ENCODE peak calls at places on chromosomes 6 and 20, in four cellular contexts. F, S, J and P are unnamed samples.

GRCh38 chr6:115271434-115271833 is 789.3 kb downstream of the FRK start:
- DNase-seq in F (no peak), S (no peak), J (no peak), P (no peak)

GRCh38 chr6:128491643-128492206 is 28.7 kb downstream of the PTPRK start:
- DNase-seq in F (no peak), S (no peak), J (no peak), P (peak; percentile 37)

GRCh38 chr6:35924146-35924545 is 3.2 kb upstream of the SRPK1 start:
- DNase-seq in F (no peak), S (no peak), J (no peak), P (no peak)

GRCh38 chr6:106147476-106147875 is 61.3 kb downstream of the PRDM1 start:
- DNase-seq in F (no peak), S (no peak), J (no peak), P (no peak)

GRCh38 chr6:32439708-32440214 is at the start of gene HLA-DRA:
- DNase-seq in F (peak; percentile 57), S (peak; percentile 89), J (peak; percentile 85), P (peak; percentile 79)

GRCh38 chr6:118869894-118870665 is 23.9 kb upstream of the ASF1A start:
- DNase-seq in F (no peak), S (no peak), J (no peak), P (no peak)

GRCh38 chr20:30811896-30812671 is 445.4 kb upstream of the DEFB115 start:
- DNase-seq in F (peak; percentile 65), S (peak; percentile 27), J (no peak), P (peak; percentile 16)

GRCh38 chr20:25277051-25277801 is 29.3 kb downstream of the PYGB start:
- DNase-seq in F (no peak), S (no peak), J (no peak), P (no peak)

GRCh38 chr6:101853226-101853625 is 459.7 kb downstream of the GRIK2 start:
- DNase-seq in F (no peak), S (no peak), J (no peak), P (no peak)

GRCh38 chr6:137231156-137231555 is 12.0 kb upstream of the IFNGR1 start:
- DNase-seq in F (no peak), S (no peak), J (no peak), P (no peak)

GRCh38 chr6:137227872-137228302 is 8.7 kb upstream of the IFNGR1 start:
- DNase-seq in F (no peak), S (no peak), J (peak; percentile 43), P (no peak)

GRCh38 chr6:137226682-137227081 is 7.5 kb upstream of the IFNGR1 start:
- DNase-seq in F (no peak), S (no peak), J (no peak), P (no peak)

GRCh38 chr6:137230547-137230946 is 11.4 kb upstream of the IFNGR1 start:
- DNase-seq in F (no peak), S (no peak), J (no peak), P (no peak)

DNA sequence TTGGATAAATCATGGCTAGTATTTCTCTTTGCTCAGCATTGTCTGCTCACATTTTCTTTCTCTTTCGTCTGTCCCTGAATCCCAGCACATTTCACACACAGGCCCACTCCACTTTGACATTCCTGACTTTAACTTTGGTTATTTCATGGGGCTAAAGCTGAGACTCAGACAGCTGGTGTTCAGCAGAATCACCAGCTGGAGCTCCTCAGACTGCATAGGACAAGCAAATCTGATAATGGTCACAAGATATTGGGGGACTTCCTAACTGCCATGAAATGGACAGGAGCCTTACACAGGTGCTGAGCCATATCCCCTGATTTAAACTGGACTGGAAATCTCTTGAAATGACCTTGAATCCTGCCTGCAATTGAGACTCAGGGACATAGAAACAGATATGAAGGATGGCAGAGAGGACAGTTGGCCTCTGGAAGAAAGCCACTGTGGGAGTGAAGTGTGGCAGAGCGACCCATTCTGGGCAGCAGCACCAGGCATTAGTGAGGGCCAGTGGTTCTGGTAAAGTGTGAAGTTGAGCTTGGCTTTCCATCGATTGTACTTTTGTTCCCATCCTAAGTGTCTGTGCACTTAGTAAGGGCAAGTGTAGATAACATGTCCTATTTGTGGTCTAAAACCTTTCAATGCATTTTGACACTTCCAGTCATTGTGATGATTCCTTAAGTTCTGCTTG is 10.0 kb upstream of the IFNGR1 start:
- DNase-seq in F (no peak), S (no peak), J (no peak), P (no peak)
- H3K4me1 ChIP-seq in F (peaks cover 11% of the 10 kb centered on the region), S (peaks cover 80% of the 10 kb centered on the region), J (peaks cover 13% of the 10 kb centered on the region), P (peaks cover 13% of the 10 kb centered on the region)

GRCh38 chr6:139367810-139368321 is 6.6 kb downstream of the CITED2 start:
- DNase-seq in F (no peak), S (no peak), J (no peak), P (no peak)

GRCh38 chr6:139361211-139361610 is 13.2 kb downstream of the CITED2 start:
- DNase-seq in F (no peak), S (peak; percentile 27), J (no peak), P (no peak)

GRCh38 chr6:139364982-139365379 is 9.5 kb downstream of the CITED2 start:
- DNase-seq in F (no peak), S (no peak), J (no peak), P (no peak)

GRCh38 chr6:139368661-139369060 is 5.8 kb downstream of the CITED2 start:
- DNase-seq in F (no peak), S (no peak), J (no peak), P (no peak)

GRCh38 chr6:139364302-139364981 is 10.0 kb downstream of the CITED2 start:
- DNase-seq in F (peak; percentile 63), S (peak; percentile 82), J (peak; percentile 63), P (peak; percentile 64)
- TF ChIP-seq EZH2phosphoT487 in F (no peak), S (no peak), J (no peak), P (no peak)

GRCh38 chr6:111710911-111711310 is 105.2 kb upstream of the TRAF3IP2 start:
- DNase-seq in F (no peak), S (no peak), J (no peak), P (no peak)

GRCh38 chr6:111711476-111711875 is 105.8 kb upstream of the TRAF3IP2 start:
- DNase-seq in F (peak; percentile 49), S (no peak), J (no peak), P (no peak)

GRCh38 chr6:111709615-111710398 is 104.1 kb upstream of the TRAF3IP2 start:
- DNase-seq in F (peak; percentile 85), S (peak; percentile 74), J (peak; percentile 42), P (peak; percentile 71)

GRCh38 chr6:111709201-111709600 is 103.5 kb upstream of the TRAF3IP2 start:
- DNase-seq in F (no peak), S (no peak), J (no peak), P (no peak)

DNA sequence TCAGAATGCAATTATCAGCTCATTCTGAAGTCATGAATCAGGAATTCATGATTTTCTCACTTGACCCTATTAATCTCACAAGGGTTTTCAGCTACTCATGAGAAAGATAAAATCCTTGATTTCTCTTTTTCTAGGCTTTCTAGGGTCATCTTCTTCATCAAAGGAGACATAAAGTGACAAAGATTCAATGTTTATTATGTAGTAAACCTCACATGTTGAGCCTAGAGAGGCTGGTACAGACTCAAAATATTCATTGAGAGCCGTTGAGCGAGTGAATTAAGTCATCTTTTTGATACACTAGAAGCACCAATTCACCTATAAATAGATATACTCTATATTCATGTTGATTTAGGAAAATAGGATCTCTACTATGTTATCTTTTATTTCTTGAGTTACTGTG is 104.8 kb upstream of the TRAF3IP2 start:
- DNase-seq in F (no peak), S (no peak), J (no peak), P (no peak)
- H3K4me1 ChIP-seq in F (peaks cover 28% of the 10 kb centered on the region), S (peaks cover 3% of the 10 kb centered on the region), J (no peaks in the 10 kb centered on the region), P (peaks cover 4% of the 10 kb centered on the region)

DNA sequence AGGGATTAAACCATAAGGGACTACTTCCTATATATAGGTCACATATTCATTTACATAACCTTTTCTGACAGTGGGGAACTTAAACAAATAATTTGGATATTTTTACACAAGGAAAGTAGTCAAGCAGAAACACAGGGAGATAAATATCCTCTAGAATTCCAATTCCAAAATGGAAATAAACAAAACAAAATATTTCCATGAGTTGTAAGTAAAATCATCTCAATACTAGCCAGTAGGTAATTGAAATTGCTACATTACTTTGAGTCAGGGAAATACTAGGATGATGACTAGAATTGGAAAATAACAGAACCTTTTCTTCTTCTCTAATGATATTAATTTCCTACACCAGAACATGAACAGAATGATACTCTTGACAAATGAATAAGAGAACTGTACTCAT is 1308.1 kb upstream of the GJE1 start:
- DNase-seq in F (no peak), S (no peak), J (no peak), P (no peak)
- TF ChIP-seq EZH2phosphoT487 in F (no peak), S (no peak), J (no peak), P (no peak)

DNA sequence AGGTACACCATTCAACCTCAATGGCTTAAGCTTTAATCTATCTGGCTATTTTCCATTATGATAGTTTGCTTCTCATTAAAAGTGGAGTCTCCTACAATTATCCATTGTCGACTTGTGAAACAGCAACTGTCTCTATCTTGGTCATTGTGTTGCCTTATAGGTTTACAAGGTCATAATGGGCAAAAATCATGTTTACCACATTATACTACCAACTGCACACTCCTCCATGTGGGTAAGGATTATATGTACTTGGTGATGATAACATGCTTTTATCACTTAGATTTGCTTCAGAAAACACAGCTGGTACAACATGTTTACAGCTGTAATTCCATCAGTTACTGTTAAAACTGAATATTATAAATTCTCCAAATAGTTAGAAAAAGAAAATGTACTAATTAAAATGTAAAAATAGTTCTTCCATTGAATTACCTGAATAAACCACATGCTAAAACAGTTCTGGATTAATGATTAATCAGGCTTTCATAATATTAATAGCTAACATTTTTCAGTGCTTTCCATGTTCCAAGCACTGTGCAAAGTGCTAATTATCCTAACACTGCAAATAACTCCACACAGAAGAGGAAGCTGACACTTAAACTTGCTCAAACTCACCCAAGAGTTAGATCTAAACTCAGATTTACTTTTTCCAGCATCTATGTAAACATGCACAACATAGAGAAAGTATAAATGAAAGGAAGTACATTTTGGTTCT is 96.7 kb downstream of the OGFRL1 start:
- DNase-seq in F (no peak), S (no peak), J (no peak), P (no peak)
- H3K4me1 ChIP-seq in F (peaks cover 38% of the 10 kb centered on the region), S (no peaks in the 10 kb centered on the region), J (peaks cover 28% of the 10 kb centered on the region), P (peaks cover 38% of the 10 kb centered on the region)

GRCh38 chr6:82144852-82145332 is 102.7 kb downstream of the IBTK start:
- DNase-seq in F (peak; percentile 91), S (no peak), J (no peak), P (peak; percentile 86)

GRCh38 chr6:82142524-82142923 is 105.0 kb downstream of the IBTK start:
- DNase-seq in F (no peak), S (no peak), J (no peak), P (no peak)

GRCh38 chr6:82143041-82143481 is 104.5 kb downstream of the IBTK start:
- DNase-seq in F (peak; percentile 90), S (no peak), J (no peak), P (no peak)

GRCh38 chr6:82145926-82146452 is 101.6 kb downstream of the IBTK start:
- DNase-seq in F (no peak), S (no peak), J (no peak), P (no peak)

DNA sequence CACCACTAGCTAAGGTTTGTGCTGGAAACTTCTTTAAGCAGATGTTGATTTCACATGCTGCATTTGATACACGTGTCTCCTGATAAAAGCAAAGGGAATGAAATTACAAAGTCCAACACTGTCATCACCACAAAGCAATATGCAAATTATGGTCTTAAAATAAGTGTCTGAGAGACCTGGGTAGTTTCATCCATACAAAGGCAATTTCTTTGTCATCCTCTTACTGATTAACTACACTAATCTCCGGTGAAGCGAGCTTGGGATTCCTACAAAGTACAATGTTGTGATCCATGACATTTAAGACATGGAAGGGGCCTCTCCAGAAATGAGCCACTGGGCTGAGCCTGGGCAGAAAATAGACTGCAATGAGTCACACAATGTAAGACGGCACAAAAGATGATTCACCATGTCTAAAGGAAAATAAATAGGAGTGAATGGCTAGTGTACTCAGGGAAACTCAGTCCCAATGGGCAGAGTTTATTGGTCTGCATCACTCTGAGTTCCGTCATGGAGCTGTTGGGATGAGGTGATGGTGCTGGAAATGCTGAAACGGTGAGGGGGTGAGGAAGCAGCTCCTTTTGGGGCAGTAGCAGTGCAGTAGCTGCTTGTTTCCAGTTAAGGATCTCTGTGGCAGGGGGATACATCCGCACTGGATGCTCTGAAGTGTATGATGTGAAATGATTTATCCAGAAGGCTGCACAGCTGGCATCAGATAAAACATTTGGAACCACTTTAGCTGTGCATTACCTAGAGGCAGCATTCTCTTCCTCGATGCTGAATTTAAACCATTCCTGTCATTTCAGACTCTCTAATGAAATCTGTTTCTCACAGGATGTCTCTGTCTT is 103.3 kb downstream of the IBTK start:
- DNase-seq in F (peak; percentile 99), S (no peak), J (peak; percentile 40), P (peak; percentile 89)
- TF ChIP-seq EZH2phosphoT487 in F (no peak), S (no peak), J (no peak), P (no peak)